ENCODE peak calls at places on chromosomes 16 and 17, in nine cellular contexts. O is gastrocnemius medialis, I is IMR-90, H is mucosa of descending colon, W is astrocyte of the spinal cord, Z is SJCRH30, R is breast epithelium, L is dorsolateral prefrontal cortex, M is fibroblast of lung. G is an unnamed sample.

GRCh38 chr17:77744268-77744988 is 214.1 kb upstream of the TNRC6C start:
- DNase-seq in O (peak; percentile 62), R (no peak), I (no peak), W (no peak), L (no peak), M (no peak), Z (no peak), H (no peak), G (peak; percentile 4)

GRCh38 chr17:69552986-69553667 is 138.6 kb downstream of the MAP2K6 start:
- DNase-seq in O (no peak), H (no peak), W (no peak), L (no peak), M (no peak), R (no peak), Z (no peak), I (no peak), G (no peak)

GRCh38 chr17:75759457-75759856 is 5.5 kb downstream of the GALK1 start:
- DNase-seq in L (no peak), H (no peak), M (no peak), R (no peak), W (no peak), O (no peak), Z (no peak), I (no peak), G (no peak)

GRCh38 chr17:72150632-72151460 is 30.0 kb downstream of the SOX9 start:
- DNase-seq in Z (peak; percentile 29), H (no peak), W (no peak), O (no peak), I (no peak), M (peak; percentile 59), L (peak; percentile 35), R (no peak), G (no peak)

GRCh38 chr16:27324851-27325301 is 11.1 kb downstream of the IL4R start:
- DNase-seq in W (no peak), O (no peak), I (no peak), R (no peak), M (no peak), H (peak; percentile 41), L (no peak), Z (no peak), G (peak; percentile 86)

GRCh38 chr17:78341559-78342437 is 18.1 kb downstream of the SOCS3 start:
- DNase-seq in R (no peak), I (peak; percentile 74), W (peak; percentile 85), H (peak; percentile 85), L (peak; percentile 44), O (peak; percentile 84), Z (peak; percentile 70), M (peak; percentile 83), G (no peak)

GRCh38 chr17:37064956-37065355 is 116.2 kb downstream of the AATF start:
- DNase-seq in O (no peak), I (no peak), M (no peak), W (no peak), R (no peak), H (no peak), Z (no peak), L (no peak), G (no peak)

GRCh38 chr16:78096386-78096785 is 3.1 kb upstream of the WWOX start:
- DNase-seq in M (no peak), Z (no peak), R (no peak), O (no peak), L (no peak), I (peak; percentile 4), W (no peak), H (no peak), G (no peak)

GRCh38 chr16:1964046-1964505 is 550 bp downstream of the RPS2 start:
- DNase-seq in W (no peak), Z (peak; percentile 41), L (no peak), O (peak; percentile 53), M (no peak), H (no peak), R (no peak), I (no peak), G (no peak)

GRCh38 chr17:66676421-66676820 is 158.5 kb upstream of the CACNG5 start:
- DNase-seq in H (peak; percentile 84), O (peak; percentile 90), R (peak; percentile 86), L (no peak), W (no peak), M (peak; percentile 25), Z (no peak), I (no peak), G (no peak)

GRCh38 chr17:66678061-66678460 is 156.9 kb upstream of the CACNG5 start:
- DNase-seq in R (no peak), O (no peak), M (no peak), W (no peak), L (no peak), I (no peak), Z (no peak), H (no peak), G (no peak)

GRCh38 chr17:66675273-66675990 is 159.5 kb upstream of the CACNG5 start:
- DNase-seq in M (no peak), O (no peak), W (no peak), Z (no peak), H (peak; percentile 45), I (no peak), L (no peak), R (no peak), G (no peak)

GRCh38 chr17:66677201-66677981 is 157.5 kb upstream of the CACNG5 start:
- DNase-seq in M (peak; percentile 91), R (no peak), H (peak; percentile 30), W (peak; percentile 58), L (no peak), O (no peak), I (peak; percentile 94), Z (no peak), G (no peak)

DNA sequence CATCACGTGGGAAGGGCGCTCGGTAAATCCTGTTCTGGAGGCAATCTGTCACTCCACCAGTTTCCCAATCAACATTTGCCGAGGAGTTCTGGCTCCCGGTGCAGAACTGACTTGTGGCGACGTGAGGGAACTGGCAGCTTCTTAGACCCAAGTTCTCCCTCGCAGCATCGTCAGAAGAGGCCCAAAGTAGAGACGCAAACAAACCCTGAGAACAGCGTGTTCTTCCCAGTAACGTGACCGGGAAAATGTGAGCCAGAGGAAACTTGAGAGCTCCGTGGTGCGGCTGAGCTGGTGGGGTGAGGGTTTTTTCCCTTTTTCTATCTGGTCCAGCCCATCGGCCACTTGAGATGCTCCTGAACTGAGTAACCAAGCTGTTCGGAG is 158.9 kb upstream of the CACNG5 start:
- DNase-seq in M (peak; percentile 59), I (no peak), O (peak; percentile 90), L (peak; percentile 42), W (peak; percentile 35), Z (no peak), H (no peak), R (peak; percentile 76), G (no peak)
- H3K4me3 ChIP-seq in M (no peak overlapping the region), I (no peak overlapping the region), O (peak overlapping the region; percentile 49), L (no peak overlapping the region), W (no peak overlapping the region), Z (no peak overlapping the region), H (no peak overlapping the region), R (peak overlapping the region; percentile 60), G (no peak overlapping the region)

GRCh38 chr17:10549108-10549842 is at the start of gene MYH2:
- DNase-seq in Z (no peak), L (no peak), M (no peak), R (no peak), O (no peak), H (no peak), I (no peak), W (no peak), G (no peak)
- H3K4me3 ChIP-seq in Z (no peak within 1 kb of the TSS), L (no peak within 1 kb of the TSS), M (no peak within 1 kb of the TSS), R (no peak within 1 kb of the TSS), O (no peak within 1 kb of the TSS), H (no peak within 1 kb of the TSS), I (no peak within 1 kb of the TSS), W (no peak within 1 kb of the TSS), G (no peak within 1 kb of the TSS)

DNA sequence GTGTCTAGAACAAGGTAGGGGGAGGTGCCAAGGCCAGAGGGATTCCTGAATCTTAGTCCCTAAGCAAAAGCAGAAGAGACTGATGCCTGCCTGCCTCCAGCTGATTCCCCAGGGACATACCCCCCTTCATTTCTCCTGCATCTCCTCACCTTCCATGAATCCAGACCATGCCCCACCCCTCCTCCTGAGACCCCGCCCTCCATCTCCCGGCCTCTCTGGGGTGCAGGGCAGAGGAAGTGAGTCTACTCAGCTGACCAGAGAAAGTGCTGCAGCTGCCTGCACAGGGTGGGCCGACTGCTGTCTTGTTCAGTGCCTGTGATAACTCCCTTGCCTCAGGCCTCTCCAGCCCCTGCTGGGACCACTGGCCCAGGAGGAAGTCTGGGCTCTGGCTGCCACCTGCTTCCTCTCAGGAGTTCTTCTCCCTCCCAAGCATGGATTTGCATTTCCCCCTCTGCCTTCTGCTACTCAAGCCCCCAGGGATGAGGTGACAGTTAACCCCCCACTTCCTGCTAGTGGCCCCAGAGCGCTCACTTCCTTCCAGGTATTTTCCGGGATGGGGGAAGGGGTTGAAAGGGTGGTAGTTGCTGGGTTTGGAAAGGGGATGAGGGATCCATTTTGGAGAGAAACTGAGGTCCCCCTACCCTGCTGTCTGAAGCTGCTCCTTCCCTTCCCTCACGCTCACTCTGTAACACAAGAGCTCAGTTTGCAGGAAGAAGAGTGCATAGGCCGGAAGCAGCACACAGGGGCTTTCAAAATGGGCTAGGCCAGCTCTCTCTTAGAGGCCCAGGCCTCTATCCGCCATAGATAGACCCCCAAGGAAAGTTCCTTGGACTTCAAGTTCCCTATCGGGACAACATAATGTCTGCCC is 10.5 kb upstream of the TSPOAP1 start:
- DNase-seq in W (peak; percentile 60), M (peak; percentile 82), H (peak; percentile 77), R (no peak), L (no peak), Z (peak; percentile 67), O (peak; percentile 42), I (peak; percentile 88), G (peak; percentile 74)
- H3K4me3 ChIP-seq in W (peak overlapping the region; percentile 15), M (peak overlapping the region; percentile 35), H (no peak overlapping the region), R (no peak overlapping the region), L (no peak overlapping the region), Z (peak overlapping the region; percentile 15), O (no peak overlapping the region), I (peak overlapping the region; percentile 45), G (no peak overlapping the region)

GRCh38 chr17:35448899-35449227 is 297 bp upstream of the SLFN13 start:
- DNase-seq in M (no peak), L (no peak), W (no peak), H (no peak), Z (no peak), R (no peak), O (no peak), I (no peak), G (no peak)

GRCh38 chr17:35447494-35447893 is 1.1 kb downstream of the SLFN13 start:
- DNase-seq in W (no peak), R (no peak), I (no peak), Z (peak; percentile 74), M (no peak), H (no peak), O (no peak), L (no peak), G (no peak)

GRCh38 chr17:35448214-35448898 is at the start of gene SLFN13:
- DNase-seq in R (peak; percentile 92), H (peak; percentile 80), O (peak; percentile 30), L (no peak), Z (no peak), I (peak; percentile 64), M (peak; percentile 79), W (peak; percentile 56), G (no peak)

DNA sequence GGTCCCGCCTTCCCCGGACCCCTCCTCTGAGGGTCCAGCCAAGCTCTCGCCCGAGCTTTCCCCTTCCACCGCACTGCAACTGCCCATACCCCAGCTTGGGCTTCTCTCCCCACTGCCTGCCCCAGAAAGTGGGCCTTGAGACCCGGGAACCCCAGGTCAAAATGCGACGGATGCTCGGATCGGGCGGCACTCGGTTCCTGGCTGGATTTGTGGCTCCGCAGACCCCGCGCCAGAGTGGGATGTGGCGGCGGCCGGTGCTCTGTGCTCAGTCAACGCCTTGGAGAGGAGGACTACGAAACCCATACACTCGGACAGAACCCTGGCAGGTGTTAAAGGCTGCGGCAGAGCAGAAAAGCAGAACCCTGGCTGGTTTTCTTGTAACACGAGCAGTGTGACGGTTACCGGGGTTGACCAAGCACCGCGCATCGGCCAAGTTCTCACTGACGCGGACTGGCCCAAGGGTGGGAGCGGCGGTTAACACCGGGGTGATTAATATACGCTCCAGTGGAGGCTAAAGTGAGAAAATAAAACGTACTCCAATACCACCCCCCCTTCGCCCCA is 885 bp upstream of the SLFN13 start:
- DNase-seq in O (no peak), R (no peak), I (no peak), H (peak; percentile 34), M (peak; percentile 38), Z (no peak), L (no peak), W (peak; percentile 21), G (no peak)
- H3K4me3 ChIP-seq in O (peak overlapping the region; percentile 39), R (peak overlapping the region; percentile 89), I (no peak overlapping the region), H (no peak overlapping the region), M (no peak overlapping the region), Z (no peak overlapping the region), L (no peak overlapping the region), W (no peak overlapping the region), G (no peak overlapping the region)